ENCODE peak calls at places on chromosomes 2 and 18, in six cellular contexts. One of them, this sample, is unnamed.

GRCh38 chr18:48940854-48941531 is 9.8 kb downstream of the SMAD7 start:
- DNase-seq in neural crest cell: no peak
- DNase-seq in GM13977: peak; percentile 73
- DNase-seq in tibial artery: no peak
- DNase-seq in CMK: no peak
- DNase-seq in amniotic stem cell: no peak
- DNase-seq in this sample: no peak

GRCh38 chr18:55465313-55465712 is 122.7 kb downstream of the TCF4 start:
- DNase-seq in neural crest cell: no peak
- DNase-seq in GM13977: no peak
- DNase-seq in tibial artery: no peak
- DNase-seq in CMK: no peak
- DNase-seq in amniotic stem cell: no peak
- DNase-seq in this sample: no peak

GRCh38 chr18:39951321-39951720 is 2003.7 kb upstream of the PIK3C3 start:
- DNase-seq in neural crest cell: no peak
- DNase-seq in GM13977: no peak
- DNase-seq in tibial artery: no peak
- DNase-seq in CMK: no peak
- DNase-seq in amniotic stem cell: no peak
- DNase-seq in this sample: no peak

GRCh38 chr2:42905341-42906114 is 113.1 kb upstream of the HAAO start:
- DNase-seq in neural crest cell: no peak
- DNase-seq in GM13977: no peak
- DNase-seq in tibial artery: no peak
- DNase-seq in CMK: no peak
- DNase-seq in amniotic stem cell: no peak
- DNase-seq in this sample: no peak

GRCh38 chr2:226652388-226652787 is 147.2 kb downstream of the IRS1 start:
- DNase-seq in neural crest cell: no peak
- DNase-seq in GM13977: no peak
- DNase-seq in tibial artery: no peak
- DNase-seq in CMK: no peak
- DNase-seq in amniotic stem cell: peak; percentile 25
- DNase-seq in this sample: no peak

GRCh38 chr18:21359746-21360145 is 117.7 kb downstream of the GREB1L start:
- DNase-seq in neural crest cell: no peak
- DNase-seq in GM13977: no peak
- DNase-seq in tibial artery: no peak
- DNase-seq in CMK: no peak
- DNase-seq in amniotic stem cell: peak; percentile 2
- DNase-seq in this sample: no peak

GRCh38 chr2:38386377-38386776 is 9.3 kb upstream of the ATL2 start:
- DNase-seq in neural crest cell: no peak
- DNase-seq in GM13977: no peak
- DNase-seq in tibial artery: no peak
- DNase-seq in CMK: no peak
- DNase-seq in amniotic stem cell: no peak
- DNase-seq in this sample: no peak

GRCh38 chr2:119617455-119617854 is 61.5 kb upstream of the TMEM177 start:
- DNase-seq in neural crest cell: no peak
- DNase-seq in GM13977: no peak
- DNase-seq in tibial artery: no peak
- DNase-seq in CMK: no peak
- DNase-seq in amniotic stem cell: no peak
- DNase-seq in this sample: no peak

GRCh38 chr18:48547456-48548403 is 8.9 kb downstream of the CTIF start:
- DNase-seq in neural crest cell: no peak
- DNase-seq in GM13977: no peak
- DNase-seq in tibial artery: peak; percentile 82
- DNase-seq in CMK: no peak
- DNase-seq in amniotic stem cell: peak; percentile 61
- DNase-seq in this sample: no peak

GRCh38 chr2:215357660-215358059 is 45.8 kb downstream of the ATIC start:
- DNase-seq in neural crest cell: no peak
- DNase-seq in GM13977: no peak
- DNase-seq in tibial artery: no peak
- DNase-seq in CMK: no peak
- DNase-seq in amniotic stem cell: no peak
- DNase-seq in this sample: no peak

GRCh38 chr2:203940039-203940438 is 3.5 kb downstream of the ICOS start:
- DNase-seq in neural crest cell: no peak
- DNase-seq in GM13977: no peak
- DNase-seq in tibial artery: no peak
- DNase-seq in CMK: no peak
- DNase-seq in amniotic stem cell: no peak
- DNase-seq in this sample: no peak

GRCh38 chr2:100940240-100940639 is 61.8 kb upstream of the RPL31 start:
- DNase-seq in neural crest cell: no peak
- DNase-seq in GM13977: no peak
- DNase-seq in tibial artery: no peak
- DNase-seq in CMK: no peak
- DNase-seq in amniotic stem cell: no peak
- DNase-seq in this sample: no peak

GRCh38 chr2:57760448-57760847 is 286.2 kb upstream of the VRK2 start:
- DNase-seq in neural crest cell: peak; percentile 10
- DNase-seq in GM13977: peak; percentile 34
- DNase-seq in tibial artery: no peak
- DNase-seq in CMK: no peak
- DNase-seq in amniotic stem cell: no peak
- DNase-seq in this sample: no peak

GRCh38 chr18:12821408-12821807 is 62.6 kb downstream of the PTPN2 start:
- DNase-seq in neural crest cell: no peak
- DNase-seq in GM13977: no peak
- DNase-seq in tibial artery: no peak
- DNase-seq in CMK: no peak
- DNase-seq in amniotic stem cell: no peak
- DNase-seq in this sample: no peak

GRCh38 chr2:288743-289361 is 961 bp upstream of the ALKAL2 start:
- DNase-seq in neural crest cell: no peak
- DNase-seq in GM13977: peak; percentile 32
- DNase-seq in tibial artery: no peak
- DNase-seq in CMK: no peak
- DNase-seq in amniotic stem cell: no peak
- DNase-seq in this sample: no peak

GRCh38 chr18:74396252-74397204 is 60.6 kb downstream of the DIPK1C start:
- DNase-seq in neural crest cell: no peak
- DNase-seq in GM13977: no peak
- DNase-seq in tibial artery: no peak
- DNase-seq in CMK: no peak
- DNase-seq in amniotic stem cell: no peak
- DNase-seq in this sample: no peak

GRCh38 chr2:234377761-234378341 is 119.0 kb downstream of the ARL4C start:
- DNase-seq in neural crest cell: no peak
- DNase-seq in GM13977: no peak
- DNase-seq in tibial artery: no peak
- DNase-seq in CMK: no peak
- DNase-seq in amniotic stem cell: no peak
- DNase-seq in this sample: no peak

GRCh38 chr2:26687785-26688184 is 4.7 kb upstream of the KCNK3 start:
- DNase-seq in neural crest cell: no peak
- DNase-seq in GM13977: no peak
- DNase-seq in tibial artery: no peak
- DNase-seq in CMK: no peak
- DNase-seq in amniotic stem cell: no peak
- DNase-seq in this sample: no peak

GRCh38 chr2:16069663-16069932 is 129.2 kb downstream of the MYCN start:
- DNase-seq in neural crest cell: no peak
- DNase-seq in GM13977: no peak
- DNase-seq in tibial artery: no peak
- DNase-seq in CMK: no peak
- DNase-seq in amniotic stem cell: no peak
- DNase-seq in this sample: no peak

GRCh38 chr2:30155889-30156658 is 9.3 kb downstream of the YPEL5 start:
- DNase-seq in neural crest cell: no peak
- DNase-seq in GM13977: no peak
- DNase-seq in tibial artery: no peak
- DNase-seq in CMK: no peak
- DNase-seq in amniotic stem cell: no peak
- DNase-seq in this sample: no peak

This sample was measured in 8988T.